ENCODE peak calls at places on chromosome 1, in six cellular contexts. Y is tibial nerve, D is A549, T is heart left ventricle, G is spleen, E is transverse colon. P is an unnamed sample.

GRCh38 chr1:62687421-62687902 is 724 bp downstream of the DOCK7 start:
- DNase-seq in Y (no peak), E (no peak), D (peak; percentile 13), T (peak; percentile 49), G (no peak), P (peak; percentile 18)

GRCh38 chr1:28950006-28950405 is 35.6 kb downstream of the EPB41 start:
- DNase-seq in E (no peak), Y (no peak), D (no peak), T (no peak), G (no peak), P (no peak)

GRCh38 chr1:77222496-77222895 is 3.3 kb upstream of the PIGK start:
- DNase-seq in G (no peak), T (no peak), E (no peak), Y (no peak), D (no peak), P (no peak)

GRCh38 chr1:162065016-162065415 is 4.5 kb upstream of the NOS1AP start:
- DNase-seq in G (no peak), Y (no peak), T (no peak), D (no peak), E (no peak), P (no peak)

GRCh38 chr1:8133190-8133589 is 107.1 kb upstream of the ERRFI1 start:
- DNase-seq in T (no peak), Y (no peak), E (no peak), D (no peak), G (no peak), P (peak; percentile 48)

GRCh38 chr1:93080424-93080823 is 1.3 kb downstream of the MTF2 start:
- DNase-seq in T (no peak), E (no peak), Y (no peak), G (no peak), D (peak; percentile 41), P (no peak)

GRCh38 chr1:33443705-33444180 is 12.8 kb upstream of the PHC2 start:
- DNase-seq in Y (no peak), D (no peak), T (no peak), E (no peak), G (no peak), P (peak; percentile 72)

GRCh38 chr1:155003227-155003765 is 694 bp downstream of the ZBTB7B start:
- DNase-seq in E (peak; percentile 43), T (peak; percentile 52), G (peak; percentile 88), Y (no peak), D (no peak), P (peak; percentile 59)

GRCh38 chr1:169918927-169919326 is 25.2 kb upstream of the SCYL3 start:
- DNase-seq in T (no peak), Y (no peak), E (no peak), D (no peak), G (no peak), P (no peak)

GRCh38 chr1:228334226-228334935 is 72.3 kb downstream of the TRIM11 start:
- DNase-seq in T (peak; percentile 17), G (no peak), Y (peak; percentile 8), D (no peak), E (peak; percentile 4), P (peak; percentile 10)

GRCh38 chr1:6807782-6808181 is 22.5 kb downstream of the CAMTA1 start:
- DNase-seq in E (peak; percentile 39), T (no peak), G (no peak), D (no peak), Y (no peak), P (no peak)

GRCh38 chr1:15932612-15933011 is 43.3 kb downstream of the ZBTB17 start:
- DNase-seq in E (no peak), D (no peak), Y (no peak), T (no peak), G (peak; percentile 55), P (no peak)

GRCh38 chr1:107690491-107690890 is 274.5 kb downstream of the VAV3 start:
- DNase-seq in G (no peak), Y (no peak), E (no peak), T (no peak), D (no peak), P (no peak)

GRCh38 chr1:7432896-7433380 is 338.2 kb upstream of the VAMP3 start:
- DNase-seq in Y (no peak), E (no peak), D (no peak), G (peak; percentile 56), T (no peak), P (no peak)

GRCh38 chr1:243325305-243325890 is 69.6 kb downstream of the SDCCAG8 start:
- DNase-seq in E (no peak), G (no peak), Y (no peak), D (peak; percentile 34), T (no peak), P (no peak)

GRCh38 chr1:109266965-109267364 is 16.0 kb downstream of the PSRC1 start:
- DNase-seq in E (peak; percentile 3), T (peak; percentile 18), Y (no peak), D (no peak), G (no peak), P (no peak)

GRCh38 chr1:166172106-166172505 is 5.3 kb upstream of the FAM78B start:
- DNase-seq in E (peak; percentile 25), Y (no peak), G (no peak), T (no peak), D (no peak), P (no peak)

GRCh38 chr1:39638965-39639332 is 494 bp downstream of the HEYL start:
- DNase-seq in G (no peak), Y (no peak), D (no peak), T (no peak), E (no peak), P (no peak)

GRCh38 chr1:39637301-39637700 is 2.1 kb downstream of the HEYL start:
- DNase-seq in G (no peak), E (no peak), Y (no peak), D (no peak), T (no peak), P (no peak)

GRCh38 chr1:39642796-39643195 is 3.4 kb upstream of the HEYL start:
- DNase-seq in G (no peak), Y (no peak), D (no peak), T (no peak), E (no peak), P (peak; percentile 46)

GRCh38 chr1:39640861-39641260 is 1.4 kb upstream of the HEYL start:
- DNase-seq in E (no peak), D (no peak), Y (no peak), G (no peak), T (no peak), P (no peak)

GRCh38 chr1:39639333-39640130 is at the start of gene HEYL:
- DNase-seq in Y (peak; percentile 34), D (peak; percentile 86), G (peak; percentile 89), E (peak; percentile 85), T (peak; percentile 87), P (peak; percentile 73)
- TF ChIP-seq CTCF in Y (peak; percentile 49), D (peak; percentile 57), G (no peak), E (peak; percentile 39), T (peak; percentile 37), P (peak; percentile 39)

DNA sequence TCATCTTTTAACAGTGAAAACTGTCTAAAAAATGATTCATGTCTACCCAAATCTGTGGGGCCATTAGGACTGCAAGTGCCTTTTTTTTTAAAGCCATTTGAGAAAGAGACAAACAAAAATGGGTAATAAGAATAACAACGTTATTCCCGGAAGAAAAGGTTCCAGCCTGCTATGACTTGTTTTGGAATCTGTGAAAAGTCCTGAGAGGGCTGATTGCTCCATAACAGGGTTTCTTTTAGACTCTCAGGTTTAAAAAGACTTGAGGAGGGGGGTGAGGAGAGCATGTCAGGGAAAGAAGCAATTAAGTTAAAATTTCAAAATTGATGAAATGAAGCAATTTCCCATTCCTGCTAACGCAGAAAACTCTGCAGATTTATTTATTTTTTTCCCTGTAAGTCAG is 56.4 kb downstream of the CACHD1 start:
- DNase-seq in G (no peak), E (no peak), Y (no peak), D (no peak), T (no peak), P (no peak)
- H3K4me3 ChIP-seq in G (no peak overlapping the region), E (no peak overlapping the region), Y (no peak overlapping the region), D (no peak overlapping the region), T (no peak overlapping the region), P (no peak overlapping the region)

GRCh38 chr1:150151291-150152181 is 1.8 kb downstream of the PLEKHO1 start:
- DNase-seq in G (peak; percentile 94), T (peak; percentile 42), D (no peak), E (peak; percentile 63), Y (no peak), P (no peak)
- TF ChIP-seq POLR2A in G (no peak), T (no peak), D (no peak), E (peak; percentile 19), Y (no peak), P (no peak)

GRCh38 chr1:201126832-201127754 is at the start of gene ASCL5:
- DNase-seq in G (no peak), T (no peak), D (peak; percentile 84), E (peak; percentile 56), Y (no peak), P (no peak)
- TF ChIP-seq CTCF in G (no peak), T (no peak), D (no peak), E (no peak), Y (no peak), P (no peak)

GRCh38 chr1:70224954-70225353 is 3.8 kb downstream of the SRSF11 start:
- DNase-seq in T (no peak), E (no peak), Y (no peak), G (no peak), D (no peak), P (no peak)
- H3K4me3 ChIP-seq in T (no peak overlapping the region), E (no peak overlapping the region), Y (no peak overlapping the region), G (no peak overlapping the region), D (no peak overlapping the region), P (no peak overlapping the region)

P was measured in uterus.